ENCODE peak calls at places on chromosomes 2 and 18, in five cellular contexts. One of them, this sample, is unnamed.

GRCh38 chr2:176001281-176001902 is 675 bp downstream of the LNPK start:
- DNase-seq in Peyer's patch: peak; percentile 72
- DNase-seq in body of pancreas: peak; percentile 34
- DNase-seq in esophagus squamous epithelium: no peak
- DNase-seq in sigmoid colon: peak; percentile 73
- DNase-seq in this sample: peak; percentile 52

GRCh38 chr18:57210101-57210661 is 63.3 kb downstream of the BOD1L2 start:
- DNase-seq in sigmoid colon: no peak
- DNase-seq in Peyer's patch: peak; percentile 85
- DNase-seq in esophagus squamous epithelium: no peak
- DNase-seq in body of pancreas: peak; percentile 29
- DNase-seq in this sample: peak; percentile 67

GRCh38 chr2:211503856-211504255 is 947.5 kb downstream of the CPS1 start:
- DNase-seq in body of pancreas: no peak
- DNase-seq in Peyer's patch: no peak
- DNase-seq in sigmoid colon: no peak
- DNase-seq in esophagus squamous epithelium: no peak
- DNase-seq in this sample: no peak

GRCh38 chr18:62245177-62245576 is 58.1 kb downstream of the RELCH start:
- DNase-seq in Peyer's patch: no peak
- DNase-seq in sigmoid colon: no peak
- DNase-seq in esophagus squamous epithelium: no peak
- DNase-seq in body of pancreas: no peak
- DNase-seq in this sample: no peak

GRCh38 chr2:239845968-239846367 is 179.2 kb downstream of the NDUFA10 start:
- DNase-seq in body of pancreas: no peak
- DNase-seq in Peyer's patch: no peak
- DNase-seq in sigmoid colon: no peak
- DNase-seq in esophagus squamous epithelium: no peak
- DNase-seq in this sample: no peak

GRCh38 chr2:139366659-139367058 is 586.5 kb upstream of the NXPH2 start:
- DNase-seq in Peyer's patch: no peak
- DNase-seq in body of pancreas: no peak
- DNase-seq in esophagus squamous epithelium: no peak
- DNase-seq in sigmoid colon: no peak
- DNase-seq in this sample: no peak

GRCh38 chr2:69733338-69734039 is 8.4 kb upstream of the ANXA4 start:
- DNase-seq in body of pancreas: no peak
- DNase-seq in esophagus squamous epithelium: no peak
- DNase-seq in sigmoid colon: no peak
- DNase-seq in Peyer's patch: no peak
- DNase-seq in this sample: peak; percentile 10

GRCh38 chr2:69082430-69082997 is 69.5 kb downstream of the ANTXR1 start:
- DNase-seq in Peyer's patch: peak; percentile 60
- DNase-seq in body of pancreas: peak; percentile 29
- DNase-seq in esophagus squamous epithelium: no peak
- DNase-seq in sigmoid colon: no peak
- DNase-seq in this sample: peak; percentile 92

GRCh38 chr2:132038179-132038882 is 123.4 kb downstream of the ANKRD30BL start:
- DNase-seq in body of pancreas: no peak
- DNase-seq in esophagus squamous epithelium: no peak
- DNase-seq in sigmoid colon: no peak
- DNase-seq in Peyer's patch: no peak
- DNase-seq in this sample: no peak

GRCh38 chr18:51867767-51868166 is 472.2 kb upstream of the DCC start:
- DNase-seq in sigmoid colon: no peak
- DNase-seq in esophagus squamous epithelium: no peak
- DNase-seq in Peyer's patch: no peak
- DNase-seq in body of pancreas: no peak
- DNase-seq in this sample: peak; percentile 13

GRCh38 chr18:3529077-3529476 is 79.1 kb downstream of the TGIF1 start:
- DNase-seq in esophagus squamous epithelium: no peak
- DNase-seq in sigmoid colon: no peak
- DNase-seq in body of pancreas: no peak
- DNase-seq in Peyer's patch: no peak
- DNase-seq in this sample: no peak

GRCh38 chr2:74186038-74186437 is 7.4 kb upstream of the MOB1A start:
- DNase-seq in sigmoid colon: peak; percentile 68
- DNase-seq in esophagus squamous epithelium: no peak
- DNase-seq in body of pancreas: no peak
- DNase-seq in Peyer's patch: peak; percentile 71
- DNase-seq in this sample: no peak

GRCh38 chr2:95552911-95553310 is 38.9 kb upstream of the TRIM43 start:
- DNase-seq in esophagus squamous epithelium: no peak
- DNase-seq in body of pancreas: no peak
- DNase-seq in Peyer's patch: no peak
- DNase-seq in sigmoid colon: no peak
- DNase-seq in this sample: no peak

GRCh38 chr18:38481576-38481975 is 916.0 kb upstream of the CELF4 start:
- DNase-seq in Peyer's patch: no peak
- DNase-seq in sigmoid colon: no peak
- DNase-seq in esophagus squamous epithelium: no peak
- DNase-seq in body of pancreas: no peak
- DNase-seq in this sample: no peak

GRCh38 chr2:44989176-44989575 is 20.1 kb downstream of the SIX2 start:
- DNase-seq in sigmoid colon: no peak
- DNase-seq in esophagus squamous epithelium: no peak
- DNase-seq in Peyer's patch: no peak
- DNase-seq in body of pancreas: no peak
- DNase-seq in this sample: no peak

GRCh38 chr2:53755022-53755630 is 12.5 kb upstream of the CHAC2 start:
- DNase-seq in sigmoid colon: peak; percentile 77
- DNase-seq in Peyer's patch: peak; percentile 54
- DNase-seq in esophagus squamous epithelium: no peak
- DNase-seq in body of pancreas: peak; percentile 29
- DNase-seq in this sample: no peak

GRCh38 chr2:84815146-84815545 is 65.7 kb downstream of the TRABD2A start:
- DNase-seq in esophagus squamous epithelium: no peak
- DNase-seq in sigmoid colon: no peak
- DNase-seq in Peyer's patch: no peak
- DNase-seq in body of pancreas: no peak
- DNase-seq in this sample: no peak

GRCh38 chr18:3119401-3120323 is 100.1 kb downstream of the MYOM1 start:
- DNase-seq in body of pancreas: no peak
- DNase-seq in Peyer's patch: peak; percentile 55
- DNase-seq in sigmoid colon: no peak
- DNase-seq in esophagus squamous epithelium: no peak
- DNase-seq in this sample: no peak

GRCh38 chr2:172095146-172095904 is 7.4 kb downstream of the DLX2 start:
- DNase-seq in sigmoid colon: peak; percentile 77
- DNase-seq in esophagus squamous epithelium: no peak
- DNase-seq in body of pancreas: no peak
- DNase-seq in Peyer's patch: peak; percentile 72
- DNase-seq in this sample: peak; percentile 42

GRCh38 chr18:45783097-45784075 is 42.1 kb upstream of the SIGLEC15 start:
- DNase-seq in Peyer's patch: no peak
- DNase-seq in sigmoid colon: no peak
- DNase-seq in body of pancreas: no peak
- DNase-seq in esophagus squamous epithelium: no peak
- DNase-seq in this sample: no peak

GRCh38 chr2:237254911-237255578 is 158.9 kb downstream of the COL6A3 start:
- DNase-seq in body of pancreas: no peak
- DNase-seq in esophagus squamous epithelium: no peak
- DNase-seq in Peyer's patch: no peak
- DNase-seq in sigmoid colon: no peak
- DNase-seq in this sample: no peak

GRCh38 chr2:214593723-214594122 is 182.9 kb downstream of the VWC2L start:
- DNase-seq in sigmoid colon: no peak
- DNase-seq in esophagus squamous epithelium: no peak
- DNase-seq in body of pancreas: peak; percentile 13
- DNase-seq in Peyer's patch: no peak
- DNase-seq in this sample: no peak

GRCh38 chr2:231190531-231191197 is 7.8 kb upstream of the ARMC9 start:
- DNase-seq in sigmoid colon: peak; percentile 88
- DNase-seq in esophagus squamous epithelium: no peak
- DNase-seq in body of pancreas: peak; percentile 52
- DNase-seq in Peyer's patch: no peak
- DNase-seq in this sample: peak; percentile 77

GRCh38 chr2:88329815-88330603 is 122.5 kb downstream of the FOXI3 start:
- DNase-seq in esophagus squamous epithelium: no peak
- DNase-seq in body of pancreas: no peak
- DNase-seq in sigmoid colon: no peak
- DNase-seq in Peyer's patch: no peak
- DNase-seq in this sample: no peak

GRCh38 chr18:67215686-67216085 is 300.8 kb downstream of the DSEL start:
- DNase-seq in sigmoid colon: no peak
- DNase-seq in body of pancreas: no peak
- DNase-seq in Peyer's patch: no peak
- DNase-seq in esophagus squamous epithelium: no peak
- DNase-seq in this sample: no peak

GRCh38 chr18:54444309-54444914 is 86.7 kb downstream of the C18orf54 start:
- DNase-seq in Peyer's patch: peak; percentile 67
- DNase-seq in sigmoid colon: no peak
- DNase-seq in body of pancreas: peak; percentile 58
- DNase-seq in esophagus squamous epithelium: no peak
- DNase-seq in this sample: peak; percentile 49

GRCh38 chr2:71069376-71069775 is 928 bp downstream of the NAGK start:
- DNase-seq in Peyer's patch: no peak
- DNase-seq in esophagus squamous epithelium: no peak
- DNase-seq in body of pancreas: no peak
- DNase-seq in sigmoid colon: peak; percentile 43
- DNase-seq in this sample: no peak

GRCh38 chr2:207796585-207797350 is 27.1 kb upstream of the FZD5 start:
- DNase-seq in esophagus squamous epithelium: no peak
- DNase-seq in Peyer's patch: peak; percentile 64
- DNase-seq in sigmoid colon: no peak
- DNase-seq in body of pancreas: no peak
- DNase-seq in this sample: no peak

GRCh38 chr2:207802650-207803049 is 32.9 kb upstream of the FZD5 start:
- DNase-seq in sigmoid colon: no peak
- DNase-seq in Peyer's patch: peak; percentile 74
- DNase-seq in body of pancreas: no peak
- DNase-seq in esophagus squamous epithelium: no peak
- DNase-seq in this sample: no peak

GRCh38 chr2:207805566-207806226 is 36.0 kb upstream of the FZD5 start:
- DNase-seq in sigmoid colon: no peak
- DNase-seq in esophagus squamous epithelium: no peak
- DNase-seq in body of pancreas: no peak
- DNase-seq in Peyer's patch: no peak
- DNase-seq in this sample: no peak

GRCh38 chr2:207801259-207801658 is 31.6 kb upstream of the FZD5 start:
- DNase-seq in esophagus squamous epithelium: no peak
- DNase-seq in Peyer's patch: no peak
- DNase-seq in sigmoid colon: no peak
- DNase-seq in body of pancreas: no peak
- DNase-seq in this sample: no peak
- TF ChIP-seq POLR2A in esophagus squamous epithelium: no peak
- TF ChIP-seq POLR2A in Peyer's patch: no peak
- TF ChIP-seq POLR2A in sigmoid colon: no peak
- TF ChIP-seq POLR2A in body of pancreas: no peak
- TF ChIP-seq POLR2A in this sample: no peak

DNA sequence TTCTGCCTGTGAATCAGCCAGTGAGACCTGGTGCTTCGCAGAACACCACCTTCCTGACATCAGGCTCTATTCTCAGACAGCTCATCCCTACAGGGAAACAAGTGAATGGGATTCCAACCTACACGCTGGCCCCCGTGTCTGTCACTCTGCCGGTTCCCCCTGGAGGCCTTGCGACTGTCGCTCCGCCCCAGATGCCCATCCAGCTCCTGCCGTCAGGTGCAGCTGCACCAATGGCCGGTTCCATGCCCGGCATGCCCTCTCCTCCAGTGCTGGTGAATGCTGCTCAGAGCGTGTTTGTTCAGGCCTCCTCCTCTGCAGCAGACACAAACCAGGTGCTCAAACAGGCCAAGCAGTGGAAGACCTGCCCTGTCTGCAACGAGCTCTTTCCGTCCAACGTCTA is 28.1 kb downstream of the ADNP2 start:
- DNase-seq in body of pancreas: no peak
- DNase-seq in Peyer's patch: no peak
- DNase-seq in esophagus squamous epithelium: no peak
- DNase-seq in sigmoid colon: no peak
- DNase-seq in this sample: no peak
- TF ChIP-seq POLR2A in body of pancreas: no peak
- TF ChIP-seq POLR2A in Peyer's patch: no peak
- TF ChIP-seq POLR2A in esophagus squamous epithelium: no peak
- TF ChIP-seq POLR2A in sigmoid colon: no peak
- TF ChIP-seq POLR2A in this sample: no peak

DNA sequence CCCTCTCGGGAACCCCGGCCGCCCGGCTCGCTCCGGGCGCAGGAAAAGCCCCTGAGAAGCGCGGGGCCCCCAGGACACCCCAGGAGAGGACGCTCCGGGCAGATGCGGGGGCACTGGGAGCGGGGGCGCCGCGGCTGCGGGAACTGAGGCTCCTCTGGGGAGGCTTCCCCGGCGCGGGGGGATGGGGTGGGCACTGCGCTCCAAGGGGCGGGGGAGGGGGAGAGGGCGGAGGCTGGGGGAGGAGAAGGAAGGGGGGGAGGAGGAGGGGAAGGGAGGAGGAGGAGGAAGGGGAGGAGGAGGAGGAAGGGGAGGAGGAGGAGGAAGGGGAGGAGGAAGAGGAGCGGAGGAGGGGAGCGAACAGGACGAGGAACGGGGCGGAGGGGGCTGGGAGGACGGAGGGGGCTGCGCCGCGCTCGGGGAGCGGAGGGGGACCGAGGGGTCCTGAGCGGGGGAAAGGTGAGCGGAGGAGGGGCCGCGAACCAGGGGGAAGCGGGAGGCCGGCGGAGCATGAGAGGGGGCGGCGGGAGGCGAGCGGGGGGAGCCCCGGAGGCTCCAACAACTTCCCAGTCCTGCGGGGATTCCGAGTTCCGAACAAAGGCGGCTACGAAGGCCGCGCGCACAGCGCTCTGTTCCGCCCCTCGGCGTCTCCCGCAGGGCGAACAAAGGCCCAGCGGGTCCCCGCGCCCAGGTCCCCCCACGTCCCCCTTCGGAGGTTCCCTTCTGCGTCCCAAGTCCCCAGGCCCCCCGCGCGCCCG is 742 bp downstream of the PXDN start:
- DNase-seq in Peyer's patch: no peak
- DNase-seq in body of pancreas: peak; percentile 11
- DNase-seq in esophagus squamous epithelium: no peak
- DNase-seq in sigmoid colon: peak; percentile 79
- DNase-seq in this sample: no peak
- TF ChIP-seq POLR2A in Peyer's patch: no peak
- TF ChIP-seq POLR2A in body of pancreas: no peak
- TF ChIP-seq POLR2A in esophagus squamous epithelium: no peak
- TF ChIP-seq POLR2A in sigmoid colon: no peak
- TF ChIP-seq POLR2A in this sample: no peak

DNA sequence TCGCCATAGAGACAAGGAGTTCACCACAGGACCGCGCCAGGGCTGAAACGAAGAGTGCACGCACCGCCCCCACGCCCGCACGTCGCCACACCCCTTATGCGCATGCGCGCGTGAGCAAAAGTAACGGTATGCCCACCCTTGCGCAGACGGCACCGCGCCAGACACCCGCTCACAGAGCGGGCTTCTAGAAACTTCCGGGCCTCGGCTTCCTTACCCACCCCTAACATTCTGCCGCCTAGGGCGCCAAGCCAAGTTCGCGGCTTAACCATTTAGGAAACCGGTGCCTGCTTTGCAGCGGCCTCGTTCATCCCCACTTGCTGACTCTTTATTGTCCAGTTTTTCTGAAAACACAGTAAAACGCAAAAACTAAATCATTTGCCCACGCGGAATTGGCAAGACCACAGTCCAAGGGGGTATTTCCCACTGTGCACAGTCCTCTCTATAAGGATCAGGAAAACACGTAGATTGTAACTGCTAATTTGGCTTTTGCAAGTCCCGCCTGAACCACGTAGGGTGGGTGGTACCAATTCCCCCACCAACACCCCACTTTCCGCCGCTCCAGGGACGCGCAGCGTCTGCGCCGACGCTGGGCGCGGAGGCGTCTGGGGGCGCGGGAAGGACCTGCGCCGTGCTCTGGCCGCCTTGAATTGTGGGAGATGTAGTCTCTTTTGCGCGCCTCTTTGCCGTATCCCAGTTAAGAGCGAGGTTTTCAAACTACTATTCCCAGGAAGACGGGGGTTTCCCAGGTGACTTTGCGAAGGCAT is at the start of the genes FBXO15 and TIMM21:
- DNase-seq in body of pancreas: peak; percentile 95
- DNase-seq in Peyer's patch: peak; percentile 98
- DNase-seq in esophagus squamous epithelium: peak; percentile 77
- DNase-seq in sigmoid colon: peak; percentile 99
- DNase-seq in this sample: peak; percentile 96
- TF ChIP-seq POLR2A in body of pancreas: peak; percentile 31
- TF ChIP-seq POLR2A in Peyer's patch: peak; percentile 78
- TF ChIP-seq POLR2A in esophagus squamous epithelium: peak; percentile 23
- TF ChIP-seq POLR2A in sigmoid colon: peak; percentile 44
- TF ChIP-seq POLR2A in this sample: peak; percentile 28